ENCODE peak calls at places on chromosomes 1 and 21, in six cellular contexts. One of them, this sample, is unnamed.

GRCh38 chr21:33991091-33991490 is 75.5 kb upstream of the ATP5PO start:
- DNase-seq in AG09309: no peak
- DNase-seq in NCI-H2107: no peak
- DNase-seq in activated naive CD4-positive, alpha-beta T cell treated with anti-CD3 and anti-CD28 coated beads, Interleukin-2, amount 10 ng/mL, durations not matched to agents 7 days and 5 days: no peak
- DNase-seq in RPMI7951: no peak
- DNase-seq in stimulated activated CD4-positive, alpha-beta T cell treated with anti-CD3 and anti-CD28 coated beads, Interleukin-12 subunit alpha, Interleukin-12 subunit beta, amount 100 ng/mL, for 4 hours: no peak
- DNase-seq in this sample: no peak

GRCh38 chr1:9291914-9292360 is 757 bp upstream of the SPSB1 start:
- DNase-seq in stimulated activated CD4-positive, alpha-beta T cell treated with anti-CD3 and anti-CD28 coated beads, Interleukin-12 subunit alpha, Interleukin-12 subunit beta, amount 100 ng/mL, for 4 hours: no peak
- DNase-seq in AG09309: no peak
- DNase-seq in activated naive CD4-positive, alpha-beta T cell treated with anti-CD3 and anti-CD28 coated beads, Interleukin-2, amount 10 ng/mL, durations not matched to agents 7 days and 5 days: no peak
- DNase-seq in NCI-H2107: no peak
- DNase-seq in RPMI7951: peak; percentile 74
- DNase-seq in this sample: no peak

GRCh38 chr21:46226920-46227599 is 1.5 kb downstream of the LSS start:
- DNase-seq in stimulated activated CD4-positive, alpha-beta T cell treated with anti-CD3 and anti-CD28 coated beads, Interleukin-12 subunit alpha, Interleukin-12 subunit beta, amount 100 ng/mL, for 4 hours: no peak
- DNase-seq in activated naive CD4-positive, alpha-beta T cell treated with anti-CD3 and anti-CD28 coated beads, Interleukin-2, amount 10 ng/mL, durations not matched to agents 7 days and 5 days: no peak
- DNase-seq in AG09309: peak; percentile 58
- DNase-seq in RPMI7951: peak; percentile 29
- DNase-seq in NCI-H2107: no peak
- DNase-seq in this sample: no peak

GRCh38 chr1:151620286-151620685 is 8.4 kb downstream of the SNX27 start:
- DNase-seq in stimulated activated CD4-positive, alpha-beta T cell treated with anti-CD3 and anti-CD28 coated beads, Interleukin-12 subunit alpha, Interleukin-12 subunit beta, amount 100 ng/mL, for 4 hours: no peak
- DNase-seq in activated naive CD4-positive, alpha-beta T cell treated with anti-CD3 and anti-CD28 coated beads, Interleukin-2, amount 10 ng/mL, durations not matched to agents 7 days and 5 days: no peak
- DNase-seq in AG09309: no peak
- DNase-seq in NCI-H2107: no peak
- DNase-seq in RPMI7951: no peak
- DNase-seq in this sample: no peak

GRCh38 chr21:39083377-39084008 is 99.8 kb downstream of the PSMG1 start:
- DNase-seq in AG09309: no peak
- DNase-seq in stimulated activated CD4-positive, alpha-beta T cell treated with anti-CD3 and anti-CD28 coated beads, Interleukin-12 subunit alpha, Interleukin-12 subunit beta, amount 100 ng/mL, for 4 hours: no peak
- DNase-seq in NCI-H2107: no peak
- DNase-seq in RPMI7951: no peak
- DNase-seq in activated naive CD4-positive, alpha-beta T cell treated with anti-CD3 and anti-CD28 coated beads, Interleukin-2, amount 10 ng/mL, durations not matched to agents 7 days and 5 days: no peak
- DNase-seq in this sample: no peak

GRCh38 chr1:43414634-43415223 is 25.0 kb downstream of the SZT2 start:
- DNase-seq in AG09309: no peak
- DNase-seq in activated naive CD4-positive, alpha-beta T cell treated with anti-CD3 and anti-CD28 coated beads, Interleukin-2, amount 10 ng/mL, durations not matched to agents 7 days and 5 days: peak; percentile 73
- DNase-seq in RPMI7951: peak; percentile 59
- DNase-seq in NCI-H2107: no peak
- DNase-seq in stimulated activated CD4-positive, alpha-beta T cell treated with anti-CD3 and anti-CD28 coated beads, Interleukin-12 subunit alpha, Interleukin-12 subunit beta, amount 100 ng/mL, for 4 hours: peak; percentile 49
- DNase-seq in this sample: no peak

GRCh38 chr1:228352677-228353481 is 53.8 kb downstream of the TRIM11 start:
- DNase-seq in NCI-H2107: no peak
- DNase-seq in activated naive CD4-positive, alpha-beta T cell treated with anti-CD3 and anti-CD28 coated beads, Interleukin-2, amount 10 ng/mL, durations not matched to agents 7 days and 5 days: no peak
- DNase-seq in AG09309: no peak
- DNase-seq in stimulated activated CD4-positive, alpha-beta T cell treated with anti-CD3 and anti-CD28 coated beads, Interleukin-12 subunit alpha, Interleukin-12 subunit beta, amount 100 ng/mL, for 4 hours: no peak
- DNase-seq in RPMI7951: no peak
- DNase-seq in this sample: no peak

GRCh38 chr21:14620152-14620551 is 74.0 kb upstream of the SAMSN1 start:
- DNase-seq in NCI-H2107: no peak
- DNase-seq in activated naive CD4-positive, alpha-beta T cell treated with anti-CD3 and anti-CD28 coated beads, Interleukin-2, amount 10 ng/mL, durations not matched to agents 7 days and 5 days: no peak
- DNase-seq in RPMI7951: no peak
- DNase-seq in AG09309: no peak
- DNase-seq in stimulated activated CD4-positive, alpha-beta T cell treated with anti-CD3 and anti-CD28 coated beads, Interleukin-12 subunit alpha, Interleukin-12 subunit beta, amount 100 ng/mL, for 4 hours: no peak
- DNase-seq in this sample: no peak

GRCh38 chr1:231643333-231644237 is 17.0 kb downstream of the DISC1 start:
- DNase-seq in activated naive CD4-positive, alpha-beta T cell treated with anti-CD3 and anti-CD28 coated beads, Interleukin-2, amount 10 ng/mL, durations not matched to agents 7 days and 5 days: no peak
- DNase-seq in AG09309: no peak
- DNase-seq in stimulated activated CD4-positive, alpha-beta T cell treated with anti-CD3 and anti-CD28 coated beads, Interleukin-12 subunit alpha, Interleukin-12 subunit beta, amount 100 ng/mL, for 4 hours: no peak
- DNase-seq in NCI-H2107: peak; percentile 57
- DNase-seq in RPMI7951: no peak
- DNase-seq in this sample: no peak

GRCh38 chr1:22117851-22118250 is 25.0 kb downstream of the WNT4 start:
- DNase-seq in AG09309: no peak
- DNase-seq in activated naive CD4-positive, alpha-beta T cell treated with anti-CD3 and anti-CD28 coated beads, Interleukin-2, amount 10 ng/mL, durations not matched to agents 7 days and 5 days: peak; percentile 18
- DNase-seq in stimulated activated CD4-positive, alpha-beta T cell treated with anti-CD3 and anti-CD28 coated beads, Interleukin-12 subunit alpha, Interleukin-12 subunit beta, amount 100 ng/mL, for 4 hours: no peak
- DNase-seq in RPMI7951: peak; percentile 35
- DNase-seq in NCI-H2107: no peak
- DNase-seq in this sample: no peak

GRCh38 chr21:44426663-44427191 is 28.6 kb upstream of the LRRC3 start:
- DNase-seq in stimulated activated CD4-positive, alpha-beta T cell treated with anti-CD3 and anti-CD28 coated beads, Interleukin-12 subunit alpha, Interleukin-12 subunit beta, amount 100 ng/mL, for 4 hours: no peak
- DNase-seq in AG09309: no peak
- DNase-seq in NCI-H2107: no peak
- DNase-seq in RPMI7951: no peak
- DNase-seq in activated naive CD4-positive, alpha-beta T cell treated with anti-CD3 and anti-CD28 coated beads, Interleukin-2, amount 10 ng/mL, durations not matched to agents 7 days and 5 days: peak; percentile 18
- DNase-seq in this sample: peak; percentile 27

GRCh38 chr1:1358433-1359201 is at the start of gene MXRA8:
- DNase-seq in activated naive CD4-positive, alpha-beta T cell treated with anti-CD3 and anti-CD28 coated beads, Interleukin-2, amount 10 ng/mL, durations not matched to agents 7 days and 5 days: no peak
- DNase-seq in RPMI7951: peak; percentile 44
- DNase-seq in NCI-H2107: no peak
- DNase-seq in AG09309: peak; percentile 64
- DNase-seq in stimulated activated CD4-positive, alpha-beta T cell treated with anti-CD3 and anti-CD28 coated beads, Interleukin-12 subunit alpha, Interleukin-12 subunit beta, amount 100 ng/mL, for 4 hours: no peak
- DNase-seq in this sample: no peak

GRCh38 chr1:170063109-170063826 is 11.2 kb downstream of the KIFAP3 start:
- DNase-seq in NCI-H2107: no peak
- DNase-seq in AG09309: no peak
- DNase-seq in stimulated activated CD4-positive, alpha-beta T cell treated with anti-CD3 and anti-CD28 coated beads, Interleukin-12 subunit alpha, Interleukin-12 subunit beta, amount 100 ng/mL, for 4 hours: no peak
- DNase-seq in activated naive CD4-positive, alpha-beta T cell treated with anti-CD3 and anti-CD28 coated beads, Interleukin-2, amount 10 ng/mL, durations not matched to agents 7 days and 5 days: no peak
- DNase-seq in RPMI7951: peak; percentile 71
- DNase-seq in this sample: no peak

GRCh38 chr1:51719146-51719545 is 102.3 kb downstream of the OSBPL9 start:
- DNase-seq in activated naive CD4-positive, alpha-beta T cell treated with anti-CD3 and anti-CD28 coated beads, Interleukin-2, amount 10 ng/mL, durations not matched to agents 7 days and 5 days: no peak
- DNase-seq in RPMI7951: no peak
- DNase-seq in NCI-H2107: no peak
- DNase-seq in stimulated activated CD4-positive, alpha-beta T cell treated with anti-CD3 and anti-CD28 coated beads, Interleukin-12 subunit alpha, Interleukin-12 subunit beta, amount 100 ng/mL, for 4 hours: no peak
- DNase-seq in AG09309: no peak
- DNase-seq in this sample: no peak

GRCh38 chr21:38921511-38922215 is 115.9 kb downstream of the ETS2 start:
- DNase-seq in stimulated activated CD4-positive, alpha-beta T cell treated with anti-CD3 and anti-CD28 coated beads, Interleukin-12 subunit alpha, Interleukin-12 subunit beta, amount 100 ng/mL, for 4 hours: no peak
- DNase-seq in NCI-H2107: no peak
- DNase-seq in AG09309: no peak
- DNase-seq in RPMI7951: peak; percentile 60
- DNase-seq in activated naive CD4-positive, alpha-beta T cell treated with anti-CD3 and anti-CD28 coated beads, Interleukin-2, amount 10 ng/mL, durations not matched to agents 7 days and 5 days: no peak
- DNase-seq in this sample: no peak

GRCh38 chr1:7230896-7231210 is 445.6 kb downstream of the CAMTA1 start:
- DNase-seq in stimulated activated CD4-positive, alpha-beta T cell treated with anti-CD3 and anti-CD28 coated beads, Interleukin-12 subunit alpha, Interleukin-12 subunit beta, amount 100 ng/mL, for 4 hours: no peak
- DNase-seq in AG09309: no peak
- DNase-seq in activated naive CD4-positive, alpha-beta T cell treated with anti-CD3 and anti-CD28 coated beads, Interleukin-2, amount 10 ng/mL, durations not matched to agents 7 days and 5 days: no peak
- DNase-seq in NCI-H2107: no peak
- DNase-seq in RPMI7951: no peak
- DNase-seq in this sample: no peak

GRCh38 chr1:17258116-17258757 is 9.3 kb downstream of the PADI3 start:
- DNase-seq in stimulated activated CD4-positive, alpha-beta T cell treated with anti-CD3 and anti-CD28 coated beads, Interleukin-12 subunit alpha, Interleukin-12 subunit beta, amount 100 ng/mL, for 4 hours: no peak
- DNase-seq in activated naive CD4-positive, alpha-beta T cell treated with anti-CD3 and anti-CD28 coated beads, Interleukin-2, amount 10 ng/mL, durations not matched to agents 7 days and 5 days: no peak
- DNase-seq in NCI-H2107: no peak
- DNase-seq in AG09309: no peak
- DNase-seq in RPMI7951: peak; percentile 94
- DNase-seq in this sample: no peak

GRCh38 chr1:65260851-65261473 is 48.4 kb upstream of the DNAJC6 start:
- DNase-seq in NCI-H2107: no peak
- DNase-seq in RPMI7951: peak; percentile 92
- DNase-seq in activated naive CD4-positive, alpha-beta T cell treated with anti-CD3 and anti-CD28 coated beads, Interleukin-2, amount 10 ng/mL, durations not matched to agents 7 days and 5 days: no peak
- DNase-seq in stimulated activated CD4-positive, alpha-beta T cell treated with anti-CD3 and anti-CD28 coated beads, Interleukin-12 subunit alpha, Interleukin-12 subunit beta, amount 100 ng/mL, for 4 hours: no peak
- DNase-seq in AG09309: peak; percentile 53
- DNase-seq in this sample: no peak

GRCh38 chr21:41633627-41634026 is 125.7 kb upstream of the TMPRSS2 start:
- DNase-seq in stimulated activated CD4-positive, alpha-beta T cell treated with anti-CD3 and anti-CD28 coated beads, Interleukin-12 subunit alpha, Interleukin-12 subunit beta, amount 100 ng/mL, for 4 hours: no peak
- DNase-seq in AG09309: no peak
- DNase-seq in activated naive CD4-positive, alpha-beta T cell treated with anti-CD3 and anti-CD28 coated beads, Interleukin-2, amount 10 ng/mL, durations not matched to agents 7 days and 5 days: no peak
- DNase-seq in RPMI7951: no peak
- DNase-seq in NCI-H2107: no peak
- DNase-seq in this sample: no peak

GRCh38 chr1:221174598-221174997 is 295.4 kb downstream of the HLX start:
- DNase-seq in NCI-H2107: no peak
- DNase-seq in RPMI7951: peak; percentile 51
- DNase-seq in activated naive CD4-positive, alpha-beta T cell treated with anti-CD3 and anti-CD28 coated beads, Interleukin-2, amount 10 ng/mL, durations not matched to agents 7 days and 5 days: no peak
- DNase-seq in AG09309: no peak
- DNase-seq in stimulated activated CD4-positive, alpha-beta T cell treated with anti-CD3 and anti-CD28 coated beads, Interleukin-12 subunit alpha, Interleukin-12 subunit beta, amount 100 ng/mL, for 4 hours: no peak
- DNase-seq in this sample: no peak

GRCh38 chr1:27527857-27528700 is 38.1 kb upstream of the WASF2 start:
- DNase-seq in RPMI7951: no peak
- DNase-seq in NCI-H2107: peak; percentile 94
- DNase-seq in AG09309: no peak
- DNase-seq in activated naive CD4-positive, alpha-beta T cell treated with anti-CD3 and anti-CD28 coated beads, Interleukin-2, amount 10 ng/mL, durations not matched to agents 7 days and 5 days: peak; percentile 60
- DNase-seq in stimulated activated CD4-positive, alpha-beta T cell treated with anti-CD3 and anti-CD28 coated beads, Interleukin-12 subunit alpha, Interleukin-12 subunit beta, amount 100 ng/mL, for 4 hours: peak; percentile 56
- DNase-seq in this sample: peak; percentile 64

This sample was measured in dorsolateral prefrontal cortex.